ENCODE peak calls at places on chromosomes 11 and 22, in nine cellular contexts. V is HepG2; B is ascending aorta; X is cardiac muscle cell; U is heart right ventricle; M is GM23248; K is heart left ventricle; D is CD8-positive, alpha-beta T cell; N is mesendoderm. J is an unnamed sample.

GRCh38 chr11:96215094-96215782 is 127.8 kb downstream of the MAML2 start:
- DNase-seq in M (peak; percentile 66), N (no peak), V (no peak), X (no peak), D (no peak), K (no peak), B (no peak), U (no peak), J (no peak)

GRCh38 chr22:25542720-25543402 is 21.6 kb upstream of the GRK3 start:
- DNase-seq in U (no peak), D (no peak), B (no peak), M (no peak), N (no peak), X (peak; percentile 17), V (no peak), K (no peak), J (no peak)

GRCh38 chr11:111426615-111427014 is 47.5 kb upstream of the POU2AF1 start:
- DNase-seq in K (no peak), V (no peak), U (no peak), X (no peak), M (no peak), B (no peak), N (no peak), D (no peak), J (no peak)

GRCh38 chr22:45664136-45664646 is 7.4 kb upstream of the ATXN10 start:
- DNase-seq in U (no peak), N (no peak), K (no peak), D (no peak), M (no peak), B (no peak), X (no peak), V (no peak), J (no peak)

GRCh38 chr11:77024745-77025144 is 9.5 kb upstream of the B3GNT6 start:
- DNase-seq in K (no peak), N (no peak), V (no peak), B (no peak), M (no peak), U (no peak), X (no peak), D (no peak), J (no peak)

GRCh38 chr11:106249857-106250256 is 172.4 kb downstream of the AASDHPPT start:
- DNase-seq in D (no peak), B (no peak), X (no peak), N (no peak), K (no peak), V (no peak), M (peak; percentile 17), U (no peak), J (no peak)

GRCh38 chr11:66845143-66845875 is 2.1 kb downstream of the RCE1 start:
- DNase-seq in D (no peak), V (no peak), K (no peak), B (no peak), U (no peak), M (no peak), X (no peak), N (no peak), J (no peak)

GRCh38 chr22:48825802-48826520 is 1001.7 kb downstream of the BRD1 start:
- DNase-seq in D (no peak), X (no peak), V (no peak), K (no peak), M (no peak), N (no peak), B (no peak), U (no peak), J (no peak)

GRCh38 chr11:78030429-78031325 is 7.6 kb upstream of the KCTD14 start:
- DNase-seq in V (peak; percentile 55), X (peak; percentile 49), N (peak; percentile 66), D (no peak), B (no peak), M (peak; percentile 41), U (peak; percentile 71), K (peak; percentile 78), J (peak; percentile 79)

GRCh38 chr11:7321708-7322448 is 70.2 kb downstream of the SYT9 start:
- DNase-seq in N (peak; percentile 33), B (no peak), V (no peak), D (no peak), U (no peak), M (no peak), K (no peak), X (no peak), J (no peak)

GRCh38 chr22:40727607-40728325 is 48.5 kb downstream of the MCHR1 start:
- DNase-seq in X (no peak), N (peak; percentile 51), D (no peak), U (no peak), K (no peak), V (no peak), M (no peak), B (no peak), J (no peak)

GRCh38 chr22:32897400-32897799 is 95.9 kb downstream of the TIMP3 start:
- DNase-seq in V (no peak), D (no peak), K (no peak), B (no peak), X (no peak), M (peak; percentile 84), N (peak; percentile 62), U (no peak), J (no peak)

GRCh38 chr11:68373810-68374501 is 61.6 kb downstream of the LRP5 start:
- DNase-seq in B (no peak), U (peak; percentile 73), X (peak; percentile 15), D (no peak), N (no peak), K (peak; percentile 75), M (peak; percentile 50), V (peak; percentile 81), J (no peak)

GRCh38 chr11:79973701-79974626 is 533.1 kb upstream of the TENM4 start:
- DNase-seq in K (no peak), D (no peak), M (no peak), B (no peak), N (peak; percentile 82), U (no peak), V (no peak), X (peak; percentile 19), J (no peak)

GRCh38 chr11:9214765-9215164 is 50.4 kb downstream of the DENND5A start:
- DNase-seq in K (no peak), B (no peak), V (no peak), M (peak; percentile 40), X (no peak), N (peak; percentile 73), U (no peak), D (no peak), J (no peak)

GRCh38 chr11:133945087-133945974 is 11.4 kb downstream of the IGSF9B start:
- DNase-seq in M (peak; percentile 42), B (no peak), V (no peak), U (peak; percentile 60), K (peak; percentile 79), X (no peak), D (peak; percentile 71), N (no peak), J (no peak)

GRCh38 chr22:46273432-46274148 is 5.8 kb downstream of the TTC38 start:
- DNase-seq in D (no peak), K (no peak), U (no peak), X (no peak), V (no peak), M (no peak), N (no peak), B (no peak), J (no peak)

GRCh38 chr22:41028841-41029240 is 63.6 kb upstream of the EP300 start:
- DNase-seq in D (no peak), B (no peak), U (no peak), K (no peak), N (no peak), M (peak; percentile 97), V (peak; percentile 64), X (no peak), J (no peak)

GRCh38 chr11:830295-831131 is 2.2 kb upstream of the CD151 start:
- DNase-seq in X (peak; percentile 90), U (peak; percentile 84), M (peak; percentile 85), N (peak; percentile 90), K (peak; percentile 88), V (peak; percentile 74), B (no peak), D (peak; percentile 59), J (peak; percentile 87)

GRCh38 chr11:12122083-12122482 is 11.7 kb downstream of the MICAL2 start:
- DNase-seq in D (no peak), V (peak; percentile 32), U (no peak), B (peak; percentile 4), K (no peak), M (peak; percentile 36), N (peak; percentile 81), X (no peak), J (peak; percentile 56)

GRCh38 chr22:37195921-37196320 is 7.9 kb upstream of the C1QTNF6 start:
- DNase-seq in B (no peak), N (peak; percentile 38), M (peak; percentile 28), U (no peak), K (peak; percentile 24), D (no peak), X (no peak), V (no peak), J (no peak)
- H3K36me3 ChIP-seq in B (no peaks in the 10 kb centered on the region), N (no peaks in the 10 kb centered on the region), M (no peaks in the 10 kb centered on the region), U (no peaks in the 10 kb centered on the region), K (no peaks in the 10 kb centered on the region), D (no peaks in the 10 kb centered on the region), X (no peaks in the 10 kb centered on the region), V (no peaks in the 10 kb centered on the region), J (no peaks in the 10 kb centered on the region)

DNA sequence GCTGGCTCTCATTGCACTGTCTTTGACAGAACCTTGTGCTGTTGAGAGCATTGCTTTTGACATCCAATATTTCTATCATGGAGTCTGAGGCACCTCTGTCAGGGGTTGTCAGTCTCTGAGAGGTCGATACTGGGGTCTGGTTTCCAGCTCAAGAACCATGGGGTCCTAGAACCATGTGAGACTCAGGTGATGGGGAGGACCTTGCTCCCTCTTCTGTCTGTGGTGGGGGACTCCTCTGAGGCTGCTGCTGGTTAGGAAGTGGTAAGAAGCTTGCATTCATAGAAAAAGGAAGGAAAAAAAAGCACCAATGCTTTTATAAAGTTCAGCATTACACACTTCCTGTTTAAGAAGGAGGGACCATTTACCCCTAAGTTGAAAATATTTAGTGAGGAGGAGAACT is 91.8 kb upstream of the CD44 start:
- DNase-seq in K (no peak), X (no peak), V (no peak), N (no peak), U (no peak), D (no peak), B (no peak), M (no peak), J (no peak)
- H3K4me1 ChIP-seq in K (peaks cover 8% of the 10 kb centered on the region), X (peaks cover 26% of the 10 kb centered on the region), V (peaks cover 18% of the 10 kb centered on the region), N (no peaks in the 10 kb centered on the region), U (peaks cover 4% of the 10 kb centered on the region), D (peaks cover 69% of the 10 kb centered on the region), B (no peaks in the 10 kb centered on the region), M (no peaks in the 10 kb centered on the region), J (peaks cover 56% of the 10 kb centered on the region)

GRCh38 chr11:18495703-18496102 is 31.0 kb downstream of the TSG101 start:
- DNase-seq in X (no peak), U (no peak), K (no peak), N (no peak), B (no peak), D (no peak), M (no peak), V (no peak), J (no peak)

GRCh38 chr11:18498039-18498438 is 28.7 kb downstream of the TSG101 start:
- DNase-seq in U (no peak), M (no peak), V (no peak), K (no peak), N (no peak), D (no peak), X (no peak), B (no peak), J (no peak)

GRCh38 chr11:18501629-18502028 is 25.1 kb downstream of the TSG101 start:
- DNase-seq in X (no peak), D (no peak), M (no peak), K (no peak), U (no peak), N (no peak), V (no peak), B (no peak), J (no peak)
- H3K36me3 ChIP-seq in X (peaks cover 58% of the 10 kb centered on the region), D (peaks cover 34% of the 10 kb centered on the region), M (peaks cover 62% of the 10 kb centered on the region), K (no peaks in the 10 kb centered on the region), U (peaks cover 89% of the 10 kb centered on the region), N (peaks cover 2% of the 10 kb centered on the region), V (peaks cover 67% of the 10 kb centered on the region), B (peaks cover 44% of the 10 kb centered on the region), J (peaks cover 88% of the 10 kb centered on the region)

GRCh38 chr22:50314081-50314454 is 6.6 kb upstream of the PLXNB2 start:
- DNase-seq in M (no peak), V (no peak), K (no peak), N (no peak), D (no peak), U (no peak), B (no peak), X (no peak), J (peak; percentile 46)
- H3K4me1 ChIP-seq in M (no peaks in the 10 kb centered on the region), V (peaks cover 71% of the 10 kb centered on the region), K (peaks cover 9% of the 10 kb centered on the region), N (no peaks in the 10 kb centered on the region), D (peaks cover 19% of the 10 kb centered on the region), U (peaks cover 13% of the 10 kb centered on the region), B (peaks cover under 1% of the 10 kb centered on the region), X (peaks cover 12% of the 10 kb centered on the region), J (peaks cover 38% of the 10 kb centered on the region)